ENCODE peak calls at places on chromosomes 5 and 9, in nine cellular contexts. H, Y, Q, C, T, L, B, V and J are unnamed samples.
A peak's percentile ranks its signal among the peaks of the same experiment; 100 is the strongest.

GRCh38 chr5:95285406-95285761 is 490 bp upstream of the MCTP1 start:
- DNase-seq in Q (no peak), Y (no peak), B (no peak), H (no peak), C (no peak), L (peak; percentile 5), T (no peak), V (no peak), J (no peak)

GRCh38 chr9:94086468-94086867 is 2.2 kb downstream of the PTPDC1 start:
- DNase-seq in Y (peak; percentile 31), H (no peak), T (no peak), C (no peak), Q (no peak), L (peak; percentile 67), B (peak; percentile 59), V (no peak), J (no peak)

GRCh38 chr5:150846651-150847333 is 471 bp downstream of the IRGM start:
- DNase-seq in Q (peak; percentile 30), B (peak; percentile 80), L (peak; percentile 86), C (peak; percentile 84), Y (peak; percentile 84), H (peak; percentile 51), T (peak; percentile 76), V (no peak), J (no peak)

GRCh38 chr5:168327019-168327421 is 35.6 kb downstream of the WWC1 start:
- DNase-seq in H (no peak), Y (no peak), L (no peak), Q (no peak), B (no peak), C (no peak), V (no peak), T (no peak), J (no peak)

GRCh38 chr5:173829826-173830225 is 58.3 kb upstream of the CPEB4 start:
- DNase-seq in T (peak; percentile 33), C (peak; percentile 58), B (no peak), Q (no peak), V (no peak), L (no peak), Y (no peak), H (no peak), J (no peak)

GRCh38 chr5:113488645-113489184 is 462 bp upstream of the MCC start:
- DNase-seq in Y (peak; percentile 8), H (no peak), V (no peak), L (no peak), Q (no peak), T (no peak), B (no peak), C (no peak), J (no peak)

GRCh38 chr5:21678526-21678925 is 1174.6 kb downstream of the CDH12 start:
- DNase-seq in Q (no peak), T (no peak), H (no peak), L (peak; percentile 75), B (no peak), C (no peak), V (no peak), Y (no peak), J (no peak)

GRCh38 chr9:71179183-71179582 is 57.8 kb upstream of the TRPM3 start:
- DNase-seq in V (no peak), L (no peak), H (no peak), B (no peak), Y (no peak), Q (peak; percentile 7), T (no peak), C (no peak), J (no peak)

GRCh38 chr9:21931428-21931827 is 62.8 kb downstream of the CDKN2A start:
- DNase-seq in H (no peak), T (no peak), Y (no peak), Q (no peak), C (no peak), B (no peak), V (no peak), L (no peak), J (no peak)

GRCh38 chr9:133731876-133732321 is 6.3 kb downstream of the SARDH start:
- DNase-seq in T (no peak), L (peak; percentile 21), V (no peak), H (no peak), B (peak; percentile 81), Y (peak; percentile 49), Q (no peak), C (peak; percentile 45), J (peak; percentile 20)

GRCh38 chr5:161406880-161407279 is 139.6 kb downstream of the GABRB2 start:
- DNase-seq in Y (no peak), H (no peak), V (no peak), Q (no peak), C (no peak), B (no peak), L (no peak), T (no peak), J (no peak)

GRCh38 chr5:154221371-154221896 is 30.9 kb downstream of the GALNT10 start:
- DNase-seq in Y (peak; percentile 37), T (peak; percentile 29), L (peak; percentile 58), H (peak; percentile 35), C (no peak), V (no peak), Q (peak; percentile 26), B (no peak), J (no peak)

GRCh38 chr5:38060354-38060753 is 198.0 kb upstream of the EGFLAM start:
- DNase-seq in B (no peak), H (no peak), L (no peak), T (no peak), Q (no peak), Y (no peak), C (no peak), V (no peak), J (no peak)

GRCh38 chr9:84996049-84996448 is 326.5 kb downstream of the NTRK2 start:
- DNase-seq in L (no peak), V (no peak), T (no peak), Q (no peak), C (no peak), H (no peak), Y (no peak), B (no peak), J (no peak)

GRCh38 chr5:165130656-165131055 is 1625.2 kb downstream of the MAT2B start:
- DNase-seq in B (no peak), Y (no peak), Q (no peak), V (no peak), L (no peak), C (no peak), T (no peak), H (no peak), J (no peak)

GRCh38 chr5:139964266-139964993 is 78.7 kb downstream of the NRG2 start:
- DNase-seq in Q (no peak), Y (no peak), V (peak; percentile 70), C (no peak), B (no peak), T (no peak), H (no peak), L (no peak), J (no peak)

GRCh38 chr5:149113669-149114068 is 27.6 kb upstream of the ABLIM3 start:
- DNase-seq in H (no peak), Y (no peak), C (no peak), B (no peak), Q (no peak), V (no peak), L (no peak), T (no peak), J (no peak)

DNA sequence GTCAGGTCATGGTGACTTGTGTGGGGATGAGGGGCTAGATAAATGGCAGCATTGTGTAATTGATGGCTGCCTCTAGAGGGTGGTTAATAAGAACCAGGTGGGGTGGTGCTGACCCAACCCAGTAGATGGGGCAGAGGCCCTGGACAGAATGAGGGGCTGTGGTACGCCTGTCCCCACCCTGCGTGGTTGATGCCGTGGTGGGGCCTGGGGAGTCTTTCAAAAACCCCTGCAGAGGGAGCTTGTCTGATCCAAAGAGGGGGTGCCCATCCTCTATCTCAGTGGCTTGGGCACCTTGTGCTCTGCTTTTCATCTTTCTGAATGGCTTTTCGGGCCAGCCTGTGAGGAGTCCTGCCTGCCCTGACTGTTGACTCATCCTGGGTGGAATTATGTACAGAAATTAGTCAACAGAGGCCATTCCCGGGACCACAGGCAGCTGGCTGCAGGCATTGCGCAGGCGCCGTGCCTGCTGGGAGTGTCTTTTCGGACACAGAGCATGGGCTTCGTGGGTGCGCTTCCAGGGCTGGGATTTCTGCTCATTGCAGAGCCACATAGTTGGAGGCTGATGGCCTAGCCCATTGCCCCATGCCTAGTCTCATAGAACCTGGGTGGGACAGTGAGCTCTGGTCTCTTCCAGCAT is 93.7 kb upstream of the PITX1 start:
- DNase-seq in B (no peak), V (no peak), C (no peak), Q (peak; percentile 59), Y (no peak), T (no peak), L (no peak), H (peak; percentile 39), J (peak; percentile 52)
- TF ChIP-seq POLR2AphosphoS5 in B (no peak), V (no peak), C (no peak), Q (no peak), Y (no peak), T (no peak), L (no peak), H (no peak), J (peak; percentile 37)

GRCh38 chr5:146494656-146495055 is 21.3 kb downstream of the GPR151 start:
- DNase-seq in H (no peak), C (no peak), L (peak; percentile 40), T (no peak), V (no peak), B (no peak), Y (no peak), Q (no peak), J (no peak)
- H3K4me1 ChIP-seq in H (no peaks in the 10 kb centered on the region), C (no peaks in the 10 kb centered on the region), L (no peaks in the 10 kb centered on the region), T (no peaks in the 10 kb centered on the region), V (no peaks in the 10 kb centered on the region), B (peaks cover 3% of the 10 kb centered on the region), Y (no peaks in the 10 kb centered on the region), Q (no peaks in the 10 kb centered on the region), J (no peaks in the 10 kb centered on the region)

GRCh38 chr9:89635007-89635742 is 30.4 kb downstream of the GADD45G start:
- DNase-seq in T (no peak), Y (no peak), V (no peak), Q (no peak), B (no peak), C (no peak), H (no peak), L (no peak), J (peak; percentile 84)
- TF ChIP-seq POLR2AphosphoS5 in T (no peak), Y (no peak), V (peak; percentile 52), Q (no peak), B (no peak), C (no peak), H (no peak), L (no peak), J (no peak)

DNA sequence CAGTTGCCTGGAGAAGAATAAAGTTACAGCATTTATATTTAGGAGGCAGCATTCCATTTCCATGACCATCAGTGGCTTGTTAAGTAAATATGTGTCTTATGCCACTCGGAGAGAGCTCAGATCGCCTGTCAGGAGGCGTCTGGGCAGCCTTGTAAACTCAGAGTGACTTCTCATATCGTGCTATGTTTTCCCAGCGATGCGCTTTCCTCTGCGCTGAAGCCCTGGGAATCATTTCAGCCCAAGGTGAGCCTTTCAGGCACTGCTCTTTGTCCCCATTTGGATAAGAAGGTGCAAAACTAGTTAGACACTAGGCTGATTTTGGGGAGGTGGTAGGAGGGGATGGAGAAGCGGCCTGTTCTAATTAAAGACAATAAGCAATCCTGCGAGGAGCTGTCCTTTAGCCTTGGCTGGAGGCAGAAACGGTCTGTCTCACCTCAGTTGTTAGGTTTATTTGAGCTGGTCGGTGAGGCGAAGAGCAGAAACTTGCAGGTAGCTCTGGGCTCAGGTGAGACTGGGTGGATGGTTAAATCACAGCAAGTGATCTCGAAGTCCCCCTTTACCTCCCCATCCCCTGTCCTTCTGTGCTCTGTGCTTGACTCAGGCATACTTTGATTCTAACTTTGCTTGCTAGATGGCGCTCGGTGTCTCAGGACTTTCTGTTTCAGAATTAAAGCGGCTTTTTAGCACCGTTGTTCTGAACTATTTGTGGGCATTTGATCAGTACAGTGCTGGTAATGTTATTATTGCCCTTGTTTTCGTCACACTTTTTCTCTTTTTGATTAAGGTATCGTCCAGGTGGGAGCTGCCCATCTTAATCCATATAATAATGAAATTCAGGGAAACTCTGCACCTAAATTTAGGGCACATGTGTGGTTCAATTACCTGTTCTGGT is 24.6 kb downstream of the NR2F1 start:
- DNase-seq in Y (no peak), T (no peak), B (peak; percentile 64), H (no peak), V (no peak), Q (no peak), C (peak; percentile 24), L (peak; percentile 74), J (no peak)
- H3K4me1 ChIP-seq in Y (peaks cover 18% of the 10 kb centered on the region), T (no peaks in the 10 kb centered on the region), B (peaks cover 14% of the 10 kb centered on the region), H (peaks cover 13% of the 10 kb centered on the region), V (peaks cover 16% of the 10 kb centered on the region), Q (no peaks in the 10 kb centered on the region), C (no peaks in the 10 kb centered on the region), L (peaks cover 6% of the 10 kb centered on the region), J (no peaks in the 10 kb centered on the region)